ENCODE peak calls at places on chromosomes 3 and 15, in four cellular contexts. A is neuronal stem cell, Q is lower lobe of right lung, Z is NCI-H2081. B is an unnamed sample.

GRCh38 chr3:5489536-5489935 is 302.0 kb downstream of the EDEM1 start:
- DNase-seq in A (no peak), Q (no peak), Z (no peak), B (no peak)

GRCh38 chr3:19046440-19046839 is 101.9 kb upstream of the KCNH8 start:
- DNase-seq in A (no peak), Q (no peak), Z (no peak), B (peak; percentile 4)

GRCh38 chr3:172203522-172204258 is 164.3 kb downstream of the FNDC3B start:
- DNase-seq in A (no peak), Q (no peak), Z (peak; percentile 76), B (peak; percentile 90)

GRCh38 chr3:77042892-77043291 is 3.0 kb downstream of the ROBO2 start:
- DNase-seq in A (no peak), Q (no peak), Z (peak; percentile 6), B (no peak)

GRCh38 chr3:105880681-105881290 is 12.0 kb upstream of the CBLB start:
- DNase-seq in A (no peak), Q (no peak), Z (no peak), B (no peak)

GRCh38 chr3:159273608-159274007 is 471.8 kb downstream of the MFSD1 start:
- DNase-seq in A (peak; percentile 57), Q (no peak), Z (no peak), B (no peak)

GRCh38 chr3:66597316-66597863 is 96.6 kb upstream of the LRIG1 start:
- DNase-seq in A (no peak), Q (no peak), Z (no peak), B (no peak)

GRCh38 chr3:43996379-43997301 is 245.0 kb upstream of the TOPAZ1 start:
- DNase-seq in A (peak; percentile 41), Q (peak; percentile 54), Z (peak; percentile 27), B (peak; percentile 61)

GRCh38 chr3:162041622-162042021 is 545.0 kb downstream of the OTOL1 start:
- DNase-seq in A (no peak), Q (no peak), Z (no peak), B (no peak)

GRCh38 chr15:65790692-65791334 is 1.3 kb downstream of the DENND4A start:
- DNase-seq in A (no peak), Q (no peak), Z (no peak), B (peak; percentile 45)

GRCh38 chr3:20066848-20067617 is 26.8 kb downstream of the KAT2B start:
- DNase-seq in A (no peak), Q (no peak), Z (no peak), B (no peak)

GRCh38 chr15:88391700-88392099 is 75.5 kb downstream of the MRPL46 start:
- DNase-seq in A (no peak), Q (no peak), Z (no peak), B (no peak)

GRCh38 chr15:45892182-45892581 is 257.4 kb downstream of the SQOR start:
- DNase-seq in A (no peak), Q (no peak), Z (no peak), B (no peak)

GRCh38 chr15:101193063-101193712 is 58.7 kb downstream of the CHSY1 start:
- DNase-seq in A (no peak), Q (no peak), Z (no peak), B (no peak)

GRCh38 chr15:100723323-100723801 is 121.0 kb downstream of the ASB7 start:
- DNase-seq in A (no peak), Q (no peak), Z (no peak), B (no peak)

GRCh38 chr3:124276863-124277515 is 285.1 kb upstream of the ROPN1 start:
- DNase-seq in A (no peak), Q (no peak), Z (no peak), B (no peak)

B was measured in NCI-H526 treated with DMSO at 0.1 percent for 48 hours.